ENCODE peak calls at places on chromosomes 2 and 18, in four cellular contexts. R is A549, O is ovary, J is K562. U is an unnamed sample.

GRCh38 chr18:69898241-69898861 is 49.3 kb downstream of the CD226 start:
- DNase-seq in J (no peak), O (no peak), R (no peak), U (no peak)

GRCh38 chr2:148989882-148990493 is 48.5 kb upstream of the LYPD6B start:
- DNase-seq in O (peak; percentile 43), R (peak; percentile 84), J (peak; percentile 53), U (peak; percentile 48)

GRCh38 chr18:45829896-45830295 is 4.4 kb downstream of the SIGLEC15 start:
- DNase-seq in R (no peak), O (no peak), J (no peak), U (no peak)

GRCh38 chr2:186274936-186275575 is 211.0 kb upstream of the ZC3H15 start:
- DNase-seq in R (peak; percentile 12), J (no peak), O (no peak), U (no peak)

GRCh38 chr2:69007603-69008002 is 5.4 kb upstream of the ANTXR1 start:
- DNase-seq in J (no peak), R (no peak), O (no peak), U (no peak)

GRCh38 chr18:63309422-63309821 is 10.1 kb downstream of the BCL2 start:
- DNase-seq in R (no peak), O (no peak), J (no peak), U (no peak)

GRCh38 chr2:231940795-231941194 is 14.6 kb upstream of the NPPC start:
- DNase-seq in O (no peak), J (no peak), R (no peak), U (no peak)

GRCh38 chr2:111126581-111126980 is 5.9 kb downstream of the BCL2L11 start:
- DNase-seq in O (no peak), J (no peak), R (no peak), U (no peak)

GRCh38 chr2:189393440-189394111 is 47.7 kb upstream of the WDR75 start:
- DNase-seq in R (peak; percentile 33), O (no peak), J (no peak), U (no peak)

GRCh38 chr2:150485114-150485870 is 2.2 kb downstream of the RND3 start:
- DNase-seq in R (peak; percentile 80), J (no peak), O (peak; percentile 33), U (peak; percentile 89)

GRCh38 chr2:45778720-45779171 is 127.3 kb downstream of the PRKCE start:
- DNase-seq in O (peak; percentile 52), R (peak; percentile 83), J (peak; percentile 87), U (peak; percentile 71)

GRCh38 chr2:239365071-239365781 is 35.6 kb downstream of the HDAC4 start:
- DNase-seq in R (no peak), J (no peak), O (no peak), U (no peak)

GRCh38 chr2:72156872-72157271 is 9.2 kb upstream of the CYP26B1 start:
- DNase-seq in R (no peak), J (no peak), O (no peak), U (no peak)

GRCh38 chr2:31688282-31688681 is 107.5 kb upstream of the SRD5A2 start:
- DNase-seq in J (peak; percentile 45), R (peak; percentile 46), O (no peak), U (no peak)
- H3K9me3 ChIP-seq in J (peaks cover 2% of the 10 kb centered on the region), R (peaks cover 43% of the 10 kb centered on the region), O (no peaks in the 10 kb centered on the region), U (peaks cover 20% of the 10 kb centered on the region)

GRCh38 chr2:240581811-240582210 is 4.7 kb upstream of the CAPN10 start:
- DNase-seq in J (no peak), R (no peak), O (no peak), U (no peak)

GRCh38 chr2:240583774-240584173 is 2.8 kb upstream of the CAPN10 start:
- DNase-seq in R (no peak), J (no peak), O (no peak), U (no peak)

GRCh38 chr2:240585101-240585500 is 1.4 kb upstream of the CAPN10 start:
- DNase-seq in O (no peak), J (no peak), R (no peak), U (peak; percentile 37)

GRCh38 chr2:240584486-240585031 is 2.0 kb upstream of the CAPN10 start:
- DNase-seq in R (no peak), O (no peak), J (peak; percentile 25), U (peak; percentile 60)

GRCh38 chr2:240582781-240583180 is 3.8 kb upstream of the CAPN10 start:
- DNase-seq in O (no peak), J (no peak), R (no peak), U (no peak)
- TF ChIP-seq EP300 in O (no peak), J (no peak), R (no peak), U (no peak)

GRCh38 chr2:67583185-67583584 is 186.1 kb downstream of the ETAA1 start:
- DNase-seq in J (no peak), O (no peak), R (no peak), U (no peak)
- H3K9me3 ChIP-seq in J (peaks cover 2% of the 10 kb centered on the region), O (peaks cover 3% of the 10 kb centered on the region), R (peaks cover 59% of the 10 kb centered on the region), U (peaks cover 20% of the 10 kb centered on the region)

GRCh38 chr18:7414459-7414858 is 152.7 kb upstream of the PTPRM start:
- DNase-seq in O (no peak), R (no peak), J (no peak), U (no peak)
- TF ChIP-seq EP300 in O (no peak), R (no peak), J (no peak), U (peak; percentile 50)

GRCh38 chr2:60252581-60253170 is 300.8 kb downstream of the BCL11A start:
- DNase-seq in R (no peak), J (no peak), O (no peak), U (no peak)
- H3K9me3 ChIP-seq in R (no peaks in the 10 kb centered on the region), J (no peaks in the 10 kb centered on the region), O (no peaks in the 10 kb centered on the region), U (no peaks in the 10 kb centered on the region)

GRCh38 chr2:154446324-154446723 is 252.2 kb upstream of the KCNJ3 start:
- DNase-seq in O (no peak), R (no peak), J (no peak), U (no peak)
- TF ChIP-seq EP300 in O (no peak), R (no peak), J (no peak), U (no peak)

GRCh38 chr2:157107877-157108276 is 149.6 kb upstream of the GALNT5 start:
- DNase-seq in J (no peak), R (peak; percentile 6), O (no peak), U (peak; percentile 33)

GRCh38 chr2:157105372-157105771 is 152.1 kb upstream of the GALNT5 start:
- DNase-seq in J (no peak), R (no peak), O (no peak), U (no peak)

GRCh38 chr2:157106950-157107349 is 150.6 kb upstream of the GALNT5 start:
- DNase-seq in R (no peak), J (no peak), O (no peak), U (no peak)

DNA sequence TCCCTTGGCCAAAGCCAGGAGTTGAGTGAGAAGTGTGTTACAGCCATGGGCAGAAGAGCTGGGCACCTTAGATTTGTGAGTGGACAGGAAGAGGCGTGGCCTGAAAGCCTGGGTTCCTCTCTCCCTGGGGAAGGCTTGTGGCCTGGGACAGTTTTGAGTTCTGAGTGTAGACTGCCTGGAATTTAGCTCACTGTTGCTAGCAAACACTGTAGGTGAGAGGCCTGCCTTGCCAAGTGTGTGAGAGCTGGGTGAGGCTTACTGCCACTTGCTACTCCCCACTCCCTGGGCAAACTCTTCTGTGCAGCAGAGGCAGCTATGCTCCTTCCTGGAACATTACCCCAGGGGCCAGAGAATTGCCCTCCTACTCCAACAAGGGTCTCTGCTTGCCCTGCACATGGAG is 150.0 kb upstream of the GALNT5 start:
- DNase-seq in R (no peak), J (no peak), O (no peak), U (peak; percentile 19)
- H3K9me3 ChIP-seq in R (no peaks in the 10 kb centered on the region), J (no peaks in the 10 kb centered on the region), O (no peaks in the 10 kb centered on the region), U (peaks cover 4% of the 10 kb centered on the region)

GRCh38 chr2:28161466-28161865 is 231.2 kb upstream of the FOSL2 start:
- DNase-seq in J (no peak), O (no peak), R (no peak), U (no peak)
- TF ChIP-seq EP300 in J (no peak), O (no peak), R (no peak), U (no peak)

GRCh38 chr2:89850481-89850880 is 1159.0 kb downstream of the RPIA start:
- DNase-seq in J (no peak), R (no peak), O (no peak), U (no peak)
- H3K9me3 ChIP-seq in J (no peaks in the 10 kb centered on the region), R (no peaks in the 10 kb centered on the region), O (no peaks in the 10 kb centered on the region), U (no peaks in the 10 kb centered on the region)

GRCh38 chr2:23270810-23271209 is 114.2 kb upstream of the KLHL29 start:
- DNase-seq in R (no peak), O (no peak), J (no peak), U (no peak)
- TF ChIP-seq EP300 in R (no peak), O (no peak), J (no peak), U (no peak)

U was measured in transverse colon.